ENCODE peak calls at places on chromosomes 1 and 21, in six cellular contexts. G, R, U, T, O and F are unnamed samples.
A peak's percentile ranks its signal among the peaks of the same experiment; 100 is the strongest.

GRCh38 chr1:161887724-161888287 is 121.7 kb downstream of the ATF6 start:
- DNase-seq in G (no peak), R (no peak), U (no peak), T (no peak), O (peak; percentile 11), F (no peak)

GRCh38 chr21:31162827-31163226 is 124.6 kb upstream of the KRTAP19-8 start:
- DNase-seq in G (no peak), R (peak; percentile 56), U (no peak), T (no peak), O (no peak), F (peak; percentile 34)

GRCh38 chr1:11485191-11485590 is 6.2 kb downstream of the DISP3 start:
- DNase-seq in G (no peak), R (no peak), U (no peak), T (no peak), O (no peak), F (no peak)

GRCh38 chr1:75203415-75204277 is 69.5 kb downstream of the LHX8 start:
- DNase-seq in G (no peak), R (peak; percentile 81), U (peak; percentile 11), T (peak; percentile 55), O (peak; percentile 63), F (no peak)

GRCh38 chr1:216794541-216795055 is 71.4 kb upstream of the ESRRG start:
- DNase-seq in G (no peak), R (no peak), U (no peak), T (no peak), O (no peak), F (no peak)

GRCh38 chr1:54224233-54224632 is 24.3 kb downstream of the MRPL37 start:
- DNase-seq in G (no peak), R (no peak), U (no peak), T (no peak), O (no peak), F (no peak)

GRCh38 chr21:44895859-44896258 is 22.4 kb upstream of the PTTG1IP start:
- DNase-seq in G (no peak), R (no peak), U (no peak), T (no peak), O (no peak), F (no peak)

GRCh38 chr1:114341886-114342285 is 169.1 kb downstream of the TRIM33 start:
- DNase-seq in G (no peak), R (no peak), U (no peak), T (no peak), O (no peak), F (peak; percentile 70)